ENCODE peak calls at places on chromosomes 16 and 17, in nine cellular contexts. G is ascending aorta; C is thyroid gland; B is coronary artery; I is dorsolateral prefrontal cortex; P is CD4-positive, CD25-positive, alpha-beta regulatory T cell; X is A549; O is MM.1S; K is spleen. D is an unnamed sample.

GRCh38 chr16:4893103-4893862 is 43.7 kb downstream of the PPL start:
- DNase-seq in G (no peak), C (no peak), B (no peak), I (no peak), P (no peak), X (no peak), O (no peak), K (no peak), D (no peak)

GRCh38 chr17:9878361-9878760 is 26.7 kb downstream of the RCVRN start:
- DNase-seq in G (no peak), C (no peak), B (no peak), I (no peak), P (no peak), X (no peak), O (no peak), K (no peak), D (no peak)

GRCh38 chr16:85113168-85113733 is 979 bp upstream of the CIBAR2 start:
- DNase-seq in G (no peak), C (no peak), B (no peak), I (no peak), P (no peak), X (no peak), O (no peak), K (no peak), D (no peak)

GRCh38 chr17:9402590-9403199 is 172.9 kb downstream of the STX8 start:
- DNase-seq in G (no peak), C (no peak), B (no peak), I (no peak), P (peak), X (peak), O (peak), K (no peak), D (no peak)

GRCh38 chr17:44774271-44775135 is 15.7 kb downstream of the ADAM11 start:
- DNase-seq in G (peak), C (peak), B (peak), I (peak), P (peak), X (peak), O (peak), K (peak), D (no peak)

GRCh38 chr17:16398270-16399267 is 16.8 kb upstream of the TRPV2 start:
- DNase-seq in G (no peak), C (no peak), B (no peak), I (peak), P (no peak), X (no peak), O (no peak), K (peak), D (peak)

GRCh38 chr16:15654591-15654990 is 4.5 kb downstream of the NDE1 start:
- DNase-seq in G (no peak), C (no peak), B (no peak), I (no peak), P (no peak), X (no peak), O (no peak), K (no peak), D (no peak)

GRCh38 chr17:80817861-80818260 is 173.8 kb upstream of the CHMP6 start:
- DNase-seq in G (no peak), C (no peak), B (no peak), I (no peak), P (no peak), X (no peak), O (no peak), K (peak), D (no peak)

GRCh38 chr17:65750678-65751077 is 189.2 kb upstream of the AXIN2 start:
- DNase-seq in G (no peak), C (peak), B (no peak), I (no peak), P (peak), X (peak), O (peak), K (no peak), D (peak)

GRCh38 chr17:35291802-35292201 is 48.9 kb downstream of the SLFN5 start:
- DNase-seq in G (no peak), C (no peak), B (no peak), I (no peak), P (no peak), X (no peak), O (no peak), K (no peak), D (no peak)

GRCh38 chr17:61253937-61254677 is 145.5 kb upstream of the TBX2 start:
- DNase-seq in G (no peak), C (no peak), B (no peak), I (no peak), P (no peak), X (no peak), O (no peak), K (no peak), D (no peak)

GRCh38 chr17:34306466-34306865 is 12.8 kb upstream of the CCL8 start:
- DNase-seq in G (no peak), C (peak), B (peak), I (no peak), P (no peak), X (peak), O (no peak), K (no peak), D (no peak)

GRCh38 chr17:61574542-61575351 is 16.3 kb downstream of the NACA2 start:
- DNase-seq in G (no peak), C (peak), B (no peak), I (no peak), P (no peak), X (peak), O (no peak), K (no peak), D (no peak)

GRCh38 chr17:81416612-81417011 is 21.4 kb downstream of the BAHCC1 start:
- DNase-seq in G (no peak), C (no peak), B (no peak), I (no peak), P (no peak), X (no peak), O (no peak), K (no peak), D (no peak)

GRCh38 chr16:28192811-28193529 is 18.8 kb downstream of the XPO6 start:
- DNase-seq in G (no peak), C (no peak), B (no peak), I (no peak), P (peak), X (no peak), O (no peak), K (peak), D (no peak)

GRCh38 chr17:72525225-72525988 is 404.6 kb downstream of the SOX9 start:
- DNase-seq in G (no peak), C (no peak), B (no peak), I (no peak), P (no peak), X (no peak), O (no peak), K (no peak), D (no peak)

GRCh38 chr16:87950765-87951549 is at the start of gene BANP:
- DNase-seq in G (peak), C (peak), B (peak), I (peak), P (peak), X (peak), O (peak), K (peak), D (peak)

GRCh38 chr16:75860654-75861053 is 134.4 kb upstream of the CPHXL start:
- DNase-seq in G (no peak), C (no peak), B (no peak), I (peak), P (no peak), X (no peak), O (no peak), K (peak), D (no peak)

GRCh38 chr17:2854662-2855061 is 58.4 kb downstream of the RAP1GAP2 start:
- DNase-seq in G (no peak), C (peak), B (no peak), I (no peak), P (no peak), X (peak), O (no peak), K (no peak), D (no peak)

GRCh38 chr17:36074365-36074764 is 10.3 kb downstream of the CCL18 start:
- DNase-seq in G (no peak), C (no peak), B (no peak), I (no peak), P (no peak), X (no peak), O (no peak), K (no peak), D (no peak)

GRCh38 chr17:68420065-68420847 is 37.0 kb downstream of the WIPI1 start:
- DNase-seq in G (no peak), C (no peak), B (no peak), I (no peak), P (no peak), X (no peak), O (no peak), K (no peak), D (no peak)

GRCh38 chr16:29877266-29877961 is 14.4 kb upstream of the CDIPT start:
- DNase-seq in G (no peak), C (no peak), B (no peak), I (peak), P (peak), X (peak), O (peak), K (no peak), D (no peak)

GRCh38 chr16:88073201-88073721 is 122.0 kb downstream of the BANP start:
- DNase-seq in G (no peak), C (no peak), B (no peak), I (peak), P (no peak), X (no peak), O (no peak), K (peak), D (no peak)

GRCh38 chr17:12730421-12730820 is 58.9 kb upstream of the ARHGAP44 start:
- DNase-seq in G (no peak), C (no peak), B (no peak), I (no peak), P (no peak), X (no peak), O (no peak), K (no peak), D (no peak)

GRCh38 chr17:12727076-12727750 is 61.5 kb downstream of the MYOCD start:
- DNase-seq in G (no peak), C (no peak), B (no peak), I (no peak), P (no peak), X (no peak), O (no peak), K (no peak), D (no peak)

GRCh38 chr17:12730931-12731521 is 58.3 kb upstream of the ARHGAP44 start:
- DNase-seq in G (peak), C (peak), B (peak), I (no peak), P (no peak), X (peak), O (no peak), K (no peak), D (no peak)

GRCh38 chr17:12727881-12728280 is 61.4 kb upstream of the ARHGAP44 start:
- DNase-seq in G (no peak), C (no peak), B (no peak), I (no peak), P (no peak), X (no peak), O (no peak), K (no peak), D (no peak)

DNA sequence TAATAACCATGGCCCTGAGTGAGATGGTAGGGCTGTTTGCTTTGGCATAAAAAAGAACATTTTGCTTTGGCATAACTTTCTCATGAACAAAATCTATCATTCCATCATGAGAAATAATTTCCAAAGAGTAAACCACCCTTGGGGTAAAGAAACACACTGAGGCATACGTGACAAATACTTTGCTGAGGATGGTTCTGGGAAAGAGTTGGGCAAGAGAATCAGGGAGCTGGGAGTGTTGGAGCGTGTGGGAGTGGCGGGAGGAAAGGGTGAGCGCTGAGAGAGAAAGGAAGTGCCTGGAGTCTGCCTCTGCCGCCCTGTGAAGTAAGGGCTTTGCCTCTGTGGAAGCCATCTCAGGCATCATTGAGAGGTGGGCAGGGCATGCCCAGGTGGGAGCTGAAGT is 60.2 kb upstream of the ARHGAP44 start:
- DNase-seq in G (no peak), C (no peak), B (no peak), I (no peak), P (no peak), X (no peak), O (no peak), K (no peak), D (no peak)
- H3K27ac ChIP-seq in G (peak), C (no peak), B (peak), I (no peak), P (no peak), X (no peak), O (no peak), K (no peak), D (no peak)

DNA sequence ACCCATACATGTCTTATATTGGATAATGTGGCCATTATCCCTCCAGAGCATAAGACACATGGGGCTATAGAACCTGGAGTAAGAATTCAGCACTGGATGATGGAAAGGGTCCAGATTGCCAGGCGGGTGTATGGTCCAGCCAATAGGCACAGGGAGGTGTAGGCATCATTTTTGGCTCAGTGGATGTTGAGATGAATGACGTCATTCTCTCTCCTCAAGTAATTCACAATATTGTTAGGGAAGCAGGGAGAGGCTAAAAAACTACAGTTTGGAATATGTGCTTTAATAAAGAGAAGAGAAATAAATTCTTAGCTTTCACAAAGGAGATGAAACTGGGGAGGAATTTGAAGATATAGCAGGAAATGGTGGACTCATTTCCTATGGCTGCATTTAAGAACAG is 461.1 kb upstream of the GOT2 start:
- DNase-seq in G (no peak), C (no peak), B (no peak), I (no peak), P (no peak), X (no peak), O (no peak), K (no peak), D (no peak)
- H3K27ac ChIP-seq in G (no peak), C (no peak), B (no peak), I (no peak), P (no peak), X (no peak), O (no peak), K (no peak), D (no peak)

GRCh38 chr16:730666-731509 is 4.0 kb downstream of the HAGHL start:
- DNase-seq in G (no peak), C (no peak), B (no peak), I (no peak), P (no peak), X (no peak), O (no peak), K (peak), D (no peak)
- H3K27ac ChIP-seq in G (no peak), C (no peak), B (no peak), I (no peak), P (no peak), X (no peak), O (no peak), K (no peak), D (no peak)

DNA sequence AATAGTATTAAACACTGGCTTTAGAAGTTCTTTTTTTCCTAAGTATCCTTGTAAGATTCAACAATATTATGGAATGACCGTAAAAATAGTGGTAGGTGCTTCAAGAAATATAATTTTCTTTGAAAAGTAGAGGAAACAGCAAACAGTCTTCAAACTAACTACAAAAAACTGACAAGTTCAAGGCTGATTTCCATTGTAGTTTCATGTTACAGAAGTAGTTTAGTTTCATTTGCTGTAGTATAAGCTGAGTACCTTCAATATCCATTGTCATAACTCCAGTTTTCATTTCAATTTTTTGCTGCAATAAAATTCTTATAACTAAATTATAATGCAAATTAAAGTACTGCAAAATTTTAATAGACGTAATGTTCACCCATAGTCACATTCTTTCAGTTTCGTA is 19.3 kb downstream of the PHKB start:
- DNase-seq in G (no peak), C (no peak), B (no peak), I (no peak), P (no peak), X (no peak), O (no peak), K (no peak), D (no peak)
- H3K27ac ChIP-seq in G (no peak), C (no peak), B (no peak), I (no peak), P (peak), X (no peak), O (no peak), K (peak), D (no peak)

DNA sequence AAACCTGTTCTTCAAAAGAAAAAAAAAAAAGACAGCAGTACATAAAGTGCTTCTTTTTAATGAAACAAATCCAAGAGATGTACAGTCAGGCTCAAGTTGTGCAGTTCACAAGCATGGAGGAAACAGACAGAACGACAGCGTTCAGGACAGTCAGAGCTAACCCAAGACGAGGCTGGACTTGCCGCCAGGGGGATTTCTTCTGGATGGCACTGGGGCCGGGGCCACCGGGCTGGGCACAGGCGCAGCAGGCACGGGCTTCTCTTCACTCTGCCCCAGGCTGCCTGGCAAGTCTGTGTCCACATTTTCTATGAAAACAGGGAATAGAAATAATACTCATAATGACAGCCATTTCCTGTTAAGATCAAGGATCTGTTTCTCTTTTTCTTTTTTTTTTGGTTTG is 4.4 kb upstream of the NT5C start:
- DNase-seq in G (no peak), C (no peak), B (no peak), I (no peak), P (no peak), X (no peak), O (no peak), K (peak), D (no peak)
- H3K27ac ChIP-seq in G (no peak), C (no peak), B (no peak), I (no peak), P (no peak), X (no peak), O (no peak), K (no peak), D (peak)